ENCODE peak calls at places on chromosomes 5 and 9, in six cellular contexts. H, V, L, F, W and P are unnamed samples.

GRCh38 chr5:136666970-136667620 is 301.8 kb upstream of the TRPC7 start:
- DNase-seq in F (no peak), V (no peak), H (no peak), L (no peak), W (no peak), P (no peak)

GRCh38 chr9:105884416-105884815 is 190.1 kb downstream of the TMEM38B start:
- DNase-seq in H (no peak), L (no peak), V (no peak), F (no peak), W (no peak), P (no peak)

GRCh38 chr5:142000709-142001484 is 11.9 kb downstream of the GNPDA1 start:
- DNase-seq in F (no peak), L (peak; percentile 41), W (no peak), V (no peak), H (peak; percentile 61), P (no peak)

GRCh38 chr5:142356318-142356715 is 31.5 kb upstream of the SPRY4 start:
- DNase-seq in V (no peak), L (peak; percentile 78), W (no peak), F (peak; percentile 87), H (no peak), P (no peak)

GRCh38 chr5:154287136-154287535 is 96.6 kb downstream of the GALNT10 start:
- DNase-seq in W (peak; percentile 61), L (peak; percentile 86), H (peak; percentile 11), F (peak; percentile 70), V (no peak), P (no peak)

GRCh38 chr9:99169086-99169485 is 52.7 kb downstream of the ALG2 start:
- DNase-seq in V (no peak), L (no peak), F (no peak), H (no peak), W (no peak), P (no peak)

GRCh38 chr5:152124413-152125082 is 199.9 kb upstream of the GLRA1 start:
- DNase-seq in H (peak; percentile 26), F (no peak), V (no peak), L (no peak), W (no peak), P (no peak)

GRCh38 chr9:130157079-130157478 is 15.1 kb upstream of the NCS1 start:
- DNase-seq in V (no peak), L (no peak), H (no peak), F (no peak), W (no peak), P (no peak)

GRCh38 chr5:105807951-105808350 is 1862.8 kb downstream of the EFNA5 start:
- DNase-seq in L (no peak), F (no peak), H (no peak), W (no peak), V (no peak), P (no peak)

GRCh38 chr5:74667396-74667795 is 17.6 kb upstream of the HEXB start:
- DNase-seq in L (no peak), V (no peak), W (no peak), F (no peak), H (no peak), P (no peak)

GRCh38 chr5:34749431-34749872 is 89.5 kb upstream of the TTC23L start:
- DNase-seq in W (no peak), V (no peak), H (no peak), L (peak; percentile 68), F (peak; percentile 86), P (no peak)
- TF ChIP-seq CTCF in W (no peak), V (no peak), H (no peak), L (no peak), F (no peak), P (no peak)

DNA sequence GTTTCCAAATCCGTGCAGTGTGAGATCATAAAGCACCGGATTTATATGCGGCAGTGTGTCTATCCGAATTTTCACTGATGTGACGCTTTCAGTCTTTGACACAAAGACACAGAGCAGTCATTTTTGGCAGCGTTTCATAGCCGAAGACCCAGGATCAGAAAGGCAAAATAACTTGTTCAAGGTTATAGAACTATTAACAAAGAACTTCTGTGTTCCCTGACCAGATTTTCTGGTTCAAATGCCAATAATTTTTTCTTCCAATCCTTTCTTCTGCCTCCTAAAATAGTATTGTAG is 1.1 kb upstream of the MARCHF11 start:
- DNase-seq in V (no peak), H (no peak), L (no peak), W (no peak), F (no peak), P (no peak)
- TF ChIP-seq CTCF in V (no peak), H (no peak), L (no peak), W (no peak), F (no peak), P (no peak)

GRCh38 chr9:111975709-111976108 is 79.1 kb downstream of the UGCG start:
- DNase-seq in L (no peak), H (peak; percentile 40), W (peak; percentile 82), F (no peak), V (peak; percentile 37), P (no peak)
- TF ChIP-seq CTCF in L (no peak), H (peak; percentile 27), W (no peak), F (no peak), V (no peak), P (no peak)

GRCh38 chr9:93994132-93994531 is 39.0 kb upstream of the BARX1 start:
- DNase-seq in F (no peak), L (no peak), W (no peak), V (no peak), H (no peak), P (no peak)

GRCh38 chr9:94002316-94003140 is 47.4 kb upstream of the BARX1 start:
- DNase-seq in L (peak; percentile 71), V (no peak), H (peak; percentile 83), W (peak; percentile 56), F (peak; percentile 9), P (peak; percentile 49)

GRCh38 chr9:93996367-93996766 is 41.2 kb upstream of the BARX1 start:
- DNase-seq in H (no peak), F (no peak), V (no peak), L (no peak), W (no peak), P (no peak)

GRCh38 chr9:93992830-93993229 is 37.7 kb upstream of the BARX1 start:
- DNase-seq in V (no peak), W (no peak), F (no peak), L (no peak), H (no peak), P (no peak)

DNA sequence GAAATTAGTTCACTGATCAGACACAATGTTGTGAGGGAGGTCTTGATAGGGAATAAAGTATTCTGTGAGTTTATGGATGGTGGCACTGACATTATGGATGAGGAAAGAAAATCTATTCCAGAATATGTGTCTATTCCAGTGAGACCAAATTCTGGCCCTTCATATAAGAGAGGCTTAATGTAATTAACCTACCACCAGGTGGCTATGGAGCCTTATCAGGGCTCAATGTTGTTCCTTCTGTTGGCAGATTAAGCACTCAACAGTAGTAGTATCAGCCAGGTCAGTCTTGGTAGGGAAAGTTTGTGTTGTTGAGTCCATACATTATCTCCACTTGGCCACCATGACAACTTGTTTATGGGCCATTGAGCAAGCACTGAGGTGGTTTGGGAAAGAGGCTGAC is 41.7 kb upstream of the BARX1 start:
- DNase-seq in V (no peak), W (no peak), F (no peak), H (peak; percentile 18), L (no peak), P (no peak)
- TF ChIP-seq CTCF in V (no peak), W (no peak), F (no peak), H (peak; percentile 5), L (no peak), P (no peak)

GRCh38 chr5:112289465-112289864 is 129.6 kb downstream of the EPB41L4A start:
- DNase-seq in L (no peak), H (no peak), V (no peak), F (no peak), W (no peak), P (no peak)
- TF ChIP-seq CTCF in L (no peak), H (no peak), V (no peak), F (no peak), W (no peak), P (no peak)

DNA sequence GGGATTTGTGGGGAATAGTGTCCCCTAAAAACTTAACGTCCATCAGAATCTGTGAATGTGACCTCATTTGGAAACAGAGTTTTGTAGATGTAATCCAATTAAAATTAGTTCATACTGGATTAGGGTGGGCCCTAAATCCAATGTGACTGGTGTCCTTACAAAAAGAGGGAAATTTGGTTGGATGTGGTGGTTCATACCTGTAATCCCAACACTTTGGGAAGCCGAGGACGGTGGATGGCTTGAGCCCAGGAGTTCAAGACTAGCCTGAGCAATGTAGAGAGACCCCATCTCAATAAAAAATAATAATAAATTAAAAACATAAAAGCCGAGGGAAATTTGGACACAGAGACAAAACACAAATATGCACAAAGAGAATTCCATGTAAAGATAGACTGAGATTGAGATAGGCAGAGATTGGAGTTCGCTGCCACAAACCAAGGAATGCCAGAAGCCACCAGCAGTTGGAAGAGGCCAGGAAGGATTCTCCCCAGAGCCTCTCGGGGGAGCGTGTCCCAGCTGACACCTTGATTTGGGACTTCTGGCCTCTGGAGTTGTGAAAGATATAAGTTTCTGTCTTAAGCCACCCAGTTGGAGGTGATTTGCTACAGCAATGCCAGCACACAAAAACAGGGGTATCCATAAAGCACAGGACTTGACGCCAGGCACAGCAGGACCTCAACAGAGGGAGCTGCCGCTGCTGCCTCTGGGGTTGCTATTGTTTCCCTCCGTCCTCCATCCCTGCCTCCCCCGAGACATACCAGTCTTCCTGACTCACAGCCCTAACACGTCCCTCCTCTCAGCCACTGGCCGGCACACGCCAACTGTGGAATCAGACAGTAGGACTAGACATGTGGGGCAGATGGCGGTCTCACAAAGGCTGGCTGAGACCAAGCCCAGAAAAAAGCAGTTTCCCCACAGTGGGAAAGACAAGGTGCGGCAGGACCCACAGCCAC is 73.8 kb upstream of the IL17B start:
- DNase-seq in W (no peak), F (peak; percentile 93), V (peak; percentile 93), L (peak; percentile 96), H (peak; percentile 50), P (no peak)
- TF ChIP-seq CTCF in W (no peak), F (peak; percentile 10), V (peak; percentile 16), L (peak; percentile 26), H (no peak), P (no peak)

DNA sequence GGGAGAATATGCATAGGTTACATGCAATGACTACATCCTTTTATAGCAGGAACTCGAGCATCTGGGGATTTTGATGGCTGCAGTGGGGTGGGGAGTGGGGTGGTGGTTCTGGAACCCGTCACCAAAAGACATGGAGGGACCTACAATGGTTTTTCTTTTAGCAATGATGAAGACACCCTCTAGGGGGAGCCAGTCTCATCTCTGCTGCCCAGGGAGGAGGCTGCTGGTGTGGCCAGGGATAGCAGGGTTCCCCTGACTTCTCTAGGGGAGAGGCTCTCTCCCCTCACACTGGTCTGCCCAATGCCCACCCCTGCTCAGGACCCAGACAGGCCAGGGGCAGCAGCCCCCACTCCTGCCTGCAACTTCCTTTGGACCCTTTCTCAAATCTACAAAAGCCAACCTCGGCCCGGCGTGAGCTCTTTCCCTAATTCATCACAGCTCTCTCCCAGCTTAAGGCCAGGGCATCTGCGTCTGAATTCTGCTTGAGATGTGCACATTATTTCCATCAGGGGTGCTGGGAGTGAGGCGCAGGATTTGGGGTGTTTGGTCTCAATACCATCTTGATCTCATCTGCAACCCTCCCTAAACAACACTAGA is 73.5 kb upstream of the RETREG1 start:
- DNase-seq in V (no peak), L (peak; percentile 63), F (peak; percentile 20), H (peak; percentile 77), W (no peak), P (peak; percentile 53)
- TF ChIP-seq CTCF in V (peak; percentile 39), L (peak; percentile 86), F (peak; percentile 83), H (peak; percentile 79), W (no peak), P (peak; percentile 35)

GRCh38 chr9:76219555-76220151 is 174.6 kb downstream of the RFK start:
- DNase-seq in W (no peak), V (no peak), H (peak; percentile 16), F (no peak), L (peak; percentile 44), P (no peak)
- TF ChIP-seq CTCF in W (no peak), V (peak; percentile 12), H (peak; percentile 51), F (peak; percentile 20), L (peak; percentile 59), P (no peak)